ENCODE peak calls at places on chromosomes 4 and X, in seven cellular contexts. Y, U, C, A, W, S and I are unnamed samples. For H3K27me3, the result is how much of the 10 kb centered on the place peaks cover.

GRCh38 chr4:73855406-73855805 is 2.3 kb downstream of the PF4V1 start:
- DNase-seq in A (no peak), U (no peak), C (no peak), W (no peak), S (no peak), Y (no peak), I (no peak)

GRCh38 chrX:121308276-121308805 is 260.9 kb downstream of the GLUD2 start:
- DNase-seq in U (peak), S (peak), C (peak), A (peak), W (no peak), Y (peak), I (peak)

GRCh38 chr4:158863296-158863695 is 94.5 kb downstream of the FNIP2 start:
- DNase-seq in U (no peak), C (no peak), S (no peak), A (no peak), Y (no peak), W (no peak), I (no peak)

GRCh38 chrX:153685751-153686676 is 1.7 kb upstream of the SLC6A8 start:
- DNase-seq in Y (peak), A (peak), U (no peak), W (no peak), C (no peak), S (no peak), I (no peak)

GRCh38 chr4:56656346-56656643 is 24.8 kb downstream of the HOPX start:
- DNase-seq in A (no peak), S (no peak), W (no peak), U (no peak), Y (peak), C (no peak), I (no peak)

GRCh38 chr4:3209551-3210325 is 39.2 kb upstream of the MSANTD1 start:
- DNase-seq in C (no peak), S (no peak), A (no peak), U (no peak), W (no peak), Y (no peak), I (no peak)

GRCh38 chrX:69285881-69286545 is 120.8 kb upstream of the PJA1 start:
- DNase-seq in W (peak), U (peak), S (no peak), Y (peak), A (peak), C (peak), I (no peak)

GRCh38 chr4:94758141-94758699 is 465 bp downstream of the BMPR1B start:
- DNase-seq in A (peak), C (peak), U (no peak), S (no peak), W (no peak), Y (peak), I (peak)

GRCh38 chr4:7299908-7300710 is 107.8 kb downstream of the SORCS2 start:
- DNase-seq in Y (no peak), A (no peak), C (no peak), U (no peak), W (no peak), S (no peak), I (no peak)
- H3K27ac ChIP-seq in Y (peak), A (no peak), C (no peak), U (no peak), W (no peak), S (no peak), I (no peak)

GRCh38 chr4:186131935-186132334 is 27.4 kb downstream of the FAM149A start:
- DNase-seq in C (no peak), W (no peak), U (no peak), A (no peak), Y (no peak), S (no peak), I (no peak)

GRCh38 chr4:186137193-186137792 is 32.8 kb downstream of the FAM149A start:
- DNase-seq in U (no peak), S (no peak), A (no peak), C (no peak), Y (no peak), W (no peak), I (no peak)

GRCh38 chr4:186128842-186129241 is 24.3 kb downstream of the FAM149A start:
- DNase-seq in S (no peak), A (no peak), Y (no peak), U (no peak), W (no peak), C (no peak), I (no peak)

GRCh38 chr4:186132577-186133277 is 28.2 kb downstream of the FAM149A start:
- DNase-seq in Y (peak), S (no peak), C (no peak), A (no peak), W (no peak), U (peak), I (peak)

GRCh38 chr4:186134254-186134653 is 29.8 kb downstream of the FAM149A start:
- DNase-seq in U (no peak), W (no peak), Y (no peak), A (no peak), S (no peak), C (no peak), I (no peak)
- TF ChIP-seq CTCF in U (no peak), W (no peak), Y (no peak), A (no peak), S (no peak), C (no peak), I (no peak)

DNA sequence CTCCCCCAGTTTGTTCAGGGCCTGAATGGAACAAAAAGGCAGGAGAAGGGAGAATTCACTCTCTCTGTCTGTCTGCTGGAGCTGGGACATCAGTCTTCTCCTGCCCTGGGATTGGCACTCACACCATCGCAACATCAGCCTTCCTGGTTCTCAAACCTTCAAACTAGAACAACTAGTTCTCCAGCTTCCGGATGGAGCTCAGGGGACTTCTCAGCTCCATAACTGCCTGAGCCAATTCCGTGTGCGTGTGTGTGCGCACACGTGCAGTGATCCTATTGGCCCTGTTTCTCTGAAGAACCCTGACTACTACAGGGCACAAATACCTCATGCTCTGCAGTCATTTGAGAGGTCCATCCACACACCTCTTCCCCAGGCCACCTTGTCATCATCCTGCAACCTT is 18.7 kb upstream of the MAN2B2 start:
- DNase-seq in A (no peak), W (no peak), S (no peak), U (peak), Y (no peak), C (no peak), I (no peak)
- H3K27me3 ChIP-seq in A (under half), W (under half), S (under half), U (under half), Y (half or more), C (under half), I (under half)

GRCh38 chr4:187814737-187815465 is 180.7 kb upstream of the ZFP42 start:
- DNase-seq in C (peak), A (no peak), S (no peak), Y (no peak), U (peak), W (no peak), I (no peak)

DNA sequence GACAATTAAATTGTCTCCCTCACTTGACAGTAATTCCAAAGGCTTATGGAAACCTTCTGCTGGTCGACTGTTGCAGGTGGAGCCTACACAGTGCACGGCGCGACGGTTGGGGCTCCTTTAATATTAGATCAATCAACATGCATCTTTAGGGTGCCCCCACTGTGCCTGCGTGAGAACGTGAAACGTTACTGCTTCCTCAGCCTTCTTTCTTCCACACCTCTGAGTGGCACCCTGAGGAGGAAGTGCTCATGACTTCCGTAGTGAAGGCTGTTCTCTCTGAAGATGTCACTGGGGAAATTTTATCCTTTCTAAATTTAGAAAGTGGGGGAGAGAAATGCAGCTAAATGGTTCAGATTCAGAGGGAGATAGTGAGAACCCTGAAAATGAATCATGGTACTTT is 184.0 kb upstream of the ZFP42 start:
- DNase-seq in W (no peak), A (no peak), U (no peak), S (no peak), Y (no peak), C (no peak), I (no peak)
- H3K27ac ChIP-seq in W (no peak), A (no peak), U (no peak), S (no peak), Y (no peak), C (no peak), I (no peak)